ENCODE peak calls at places on chromosomes 6 and 20, in six cellular contexts. W is CD4-positive, alpha-beta T cell; G is body of pancreas; B is transverse colon; Q is sigmoid colon; Y is pancreas. O is an unnamed sample.
A peak's percentile ranks its signal among the peaks of the same experiment; 100 is the strongest.

GRCh38 chr6:42394881-42395620 is 56.7 kb downstream of the TRERF1 start:
- DNase-seq in W (no peak), G (no peak), Q (no peak), Y (no peak), B (no peak), O (no peak)

GRCh38 chr20:25553819-25554296 is 31.5 kb downstream of the NINL start:
- DNase-seq in G (no peak), Q (peak; percentile 75), W (no peak), B (no peak), Y (no peak), O (peak; percentile 40)

GRCh38 chr6:125114248-125114858 is 39.2 kb upstream of the TPD52L1 start:
- DNase-seq in Y (peak; percentile 60), G (peak; percentile 79), B (peak; percentile 59), W (no peak), Q (peak; percentile 72), O (peak; percentile 69)

GRCh38 chr6:144619983-144620382 is 334.8 kb downstream of the UTRN start:
- DNase-seq in B (no peak), Q (no peak), Y (no peak), W (no peak), G (no peak), O (no peak)

GRCh38 chr6:159691963-159692287 is 1.1 kb downstream of the SOD2 start:
- DNase-seq in B (no peak), Y (no peak), Q (no peak), W (no peak), G (no peak), O (no peak)

GRCh38 chr6:170131351-170131750 is 159.5 kb downstream of the DLL1 start:
- DNase-seq in G (no peak), Y (no peak), Q (peak; percentile 49), B (no peak), W (no peak), O (no peak)

GRCh38 chr6:41836022-41836659 is 48.6 kb downstream of the TOMM6 start:
- DNase-seq in G (no peak), Y (no peak), B (no peak), Q (no peak), W (no peak), O (no peak)

GRCh38 chr6:63347599-63347998 is 27.8 kb upstream of the LGSN start:
- DNase-seq in Q (no peak), G (no peak), B (no peak), Y (no peak), W (no peak), O (peak; percentile 68)

GRCh38 chr6:47131773-47132172 is 89.6 kb upstream of the ADGRF1 start:
- DNase-seq in B (no peak), Q (no peak), W (no peak), G (no peak), Y (no peak), O (peak; percentile 16)

GRCh38 chr6:102215425-102215824 is 821.9 kb downstream of the GRIK2 start:
- DNase-seq in W (no peak), B (no peak), G (no peak), Y (no peak), Q (no peak), O (no peak)

GRCh38 chr6:29626948-29627761 is 5.8 kb downstream of the GABBR1 start:
- DNase-seq in Y (no peak), Q (no peak), W (no peak), B (no peak), G (no peak), O (no peak)

GRCh38 chr6:132456700-132457143 is 55.4 kb upstream of the MOXD1 start:
- DNase-seq in B (peak; percentile 20), G (peak; percentile 9), W (no peak), Y (no peak), Q (peak; percentile 68), O (no peak)

GRCh38 chr6:110609101-110609500 is 132.7 kb upstream of the SLC22A16 start:
- DNase-seq in W (no peak), B (no peak), Y (no peak), G (no peak), Q (no peak), O (no peak)

GRCh38 chr6:18262812-18263560 is 1.3 kb downstream of the DEK start:
- DNase-seq in G (no peak), B (no peak), Q (no peak), Y (no peak), W (no peak), O (peak; percentile 57)

GRCh38 chr6:3746119-3746691 is 5.3 kb downstream of the PXDC1 start:
- DNase-seq in B (peak; percentile 16), G (no peak), Q (no peak), W (no peak), Y (no peak), O (no peak)

GRCh38 chr6:37514377-37514776 is 14.7 kb upstream of the CCDC167 start:
- DNase-seq in B (no peak), G (no peak), W (no peak), Q (no peak), Y (no peak), O (no peak)

GRCh38 chr6:106516629-106517028 is 112.7 kb downstream of the RTN4IP1 start:
- DNase-seq in W (no peak), B (no peak), Y (no peak), G (no peak), Q (no peak), O (no peak)

GRCh38 chr6:4259391-4259790 is 124.0 kb upstream of the ECI2 start:
- DNase-seq in Y (no peak), B (no peak), G (no peak), W (no peak), Q (no peak), O (no peak)

GRCh38 chr6:3904518-3904917 is 55.3 kb downstream of the FAM50B start:
- DNase-seq in Q (no peak), Y (no peak), W (no peak), G (no peak), B (no peak), O (no peak)

GRCh38 chr6:27133281-27134227 is 113.9 kb upstream of the PRSS16 start:
- DNase-seq in B (peak; percentile 85), Q (peak; percentile 77), Y (no peak), G (peak; percentile 43), W (peak; percentile 69), O (peak; percentile 72)

GRCh38 chr6:17397764-17398194 is 4.4 kb downstream of the CAP2 start:
- DNase-seq in Y (no peak), B (no peak), Q (no peak), G (no peak), W (no peak), O (peak; percentile 63)

GRCh38 chr6:39610229-39610628 is 115.0 kb downstream of the KIF6 start:
- DNase-seq in Y (no peak), W (no peak), B (no peak), Q (no peak), G (no peak), O (no peak)

GRCh38 chr20:7967199-7967844 is 27.1 kb upstream of the HAO1 start:
- DNase-seq in G (no peak), B (no peak), Y (no peak), Q (no peak), W (no peak), O (no peak)

GRCh38 chr6:2632368-2632767 is 118.4 kb downstream of the MYLK4 start:
- DNase-seq in Q (no peak), W (no peak), Y (no peak), G (no peak), B (no peak), O (no peak)

GRCh38 chr6:111353914-111354464 is 129.0 kb downstream of the REV3L start:
- DNase-seq in G (no peak), W (no peak), B (no peak), Y (no peak), Q (no peak), O (no peak)

GRCh38 chr6:30681696-30682180 is 4.7 kb downstream of the PPP1R18 start:
- DNase-seq in B (no peak), Y (no peak), G (no peak), Q (no peak), W (no peak), O (no peak)

GRCh38 chr6:159510141-159510540 is 182.9 kb downstream of the SOD2 start:
- DNase-seq in Y (no peak), B (no peak), G (no peak), W (no peak), Q (no peak), O (no peak)

GRCh38 chr6:71411882-71412281 is 123.3 kb downstream of the OGFRL1 start:
- DNase-seq in Y (no peak), G (no peak), W (no peak), Q (no peak), B (no peak), O (no peak)
- H3K27ac ChIP-seq in Y (no peak overlapping the region), G (peak overlapping the region; percentile 29), W (no peak overlapping the region), Q (peak overlapping the region; percentile 59), B (peak overlapping the region; percentile 45), O (no peak overlapping the region)

DNA sequence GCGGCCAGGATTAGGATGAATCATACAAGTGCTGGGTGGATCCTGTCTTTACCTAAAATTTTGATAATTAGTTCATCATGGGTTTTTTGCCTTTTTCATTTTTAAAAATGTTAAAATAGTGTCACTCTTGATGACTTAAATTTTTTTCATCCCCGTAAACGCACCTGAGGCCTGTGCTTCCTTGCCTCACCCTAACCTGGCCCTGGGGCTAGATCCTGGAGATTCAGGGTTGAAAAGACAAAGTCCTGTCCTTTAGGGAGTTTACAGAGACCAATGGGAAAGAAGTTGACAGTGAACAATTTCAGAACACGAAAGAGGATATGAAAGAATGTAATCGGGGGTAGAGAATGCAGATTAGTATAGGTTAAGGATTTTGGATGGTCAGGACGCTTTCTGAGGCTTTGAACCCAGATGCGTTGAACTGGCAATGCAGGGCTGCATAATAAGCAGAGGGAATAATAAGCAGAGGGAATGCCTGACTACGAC is 1.6 kb upstream of the FBXO5 start:
- DNase-seq in Q (no peak), G (no peak), W (no peak), Y (no peak), B (no peak), O (no peak)
- H3K27ac ChIP-seq in Q (peak overlapping the region; percentile 94), G (peak overlapping the region; percentile 90), W (peak overlapping the region; percentile 81), Y (no peak overlapping the region), B (peak overlapping the region; percentile 97), O (peak overlapping the region; percentile 86)

GRCh38 chr20:62027116-62027515 is 38.6 kb downstream of the TAF4 start:
- DNase-seq in Q (no peak), B (no peak), Y (no peak), G (no peak), W (no peak), O (no peak)

GRCh38 chr20:62025394-62025793 is 40.3 kb downstream of the TAF4 start:
- DNase-seq in G (no peak), W (no peak), Y (no peak), B (no peak), Q (no peak), O (peak; percentile 1)

GRCh38 chr20:62027698-62028321 is 37.9 kb downstream of the TAF4 start:
- DNase-seq in G (no peak), B (no peak), Y (no peak), Q (no peak), W (no peak), O (no peak)

GRCh38 chr20:62026564-62026856 is 39.2 kb downstream of the TAF4 start:
- DNase-seq in W (no peak), G (no peak), Y (no peak), Q (no peak), B (no peak), O (no peak)

GRCh38 chr20:62025832-62026563 is 39.7 kb downstream of the TAF4 start:
- DNase-seq in Q (no peak), W (no peak), Y (peak; percentile 49), B (no peak), G (peak; percentile 58), O (peak; percentile 78)
- H3K27ac ChIP-seq in Q (peak overlapping the region; percentile 9), W (no peak overlapping the region), Y (no peak overlapping the region), B (no peak overlapping the region), G (peak overlapping the region; percentile 43), O (no peak overlapping the region)

DNA sequence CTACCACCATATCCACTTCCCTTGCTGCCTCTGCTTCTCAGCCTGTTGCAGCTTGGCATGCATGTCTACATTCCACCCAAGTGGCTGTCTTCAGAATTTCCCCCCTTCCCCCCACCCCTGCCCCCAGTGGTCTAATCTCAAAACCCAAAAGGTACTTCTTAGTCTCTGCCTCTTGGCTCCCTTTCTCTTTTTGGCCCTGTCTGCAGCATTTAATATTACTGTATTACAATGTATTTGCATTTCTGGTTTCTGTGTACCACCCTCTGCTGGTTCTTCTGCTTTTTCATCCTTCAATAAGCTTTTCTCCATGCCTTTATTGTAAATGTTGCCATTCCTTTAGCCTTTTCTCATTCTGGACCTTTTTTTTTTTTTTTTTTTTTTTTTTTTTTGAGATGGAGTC is 43.0 kb downstream of the RPRD1B start:
- DNase-seq in W (no peak), Y (no peak), B (no peak), G (no peak), Q (no peak), O (no peak)
- H3K27ac ChIP-seq in W (no peak overlapping the region), Y (no peak overlapping the region), B (peak overlapping the region; percentile 70), G (no peak overlapping the region), Q (peak overlapping the region; percentile 81), O (no peak overlapping the region)